ENCODE peak calls at places on chromosomes 1 and 21, in eight cellular contexts. S is esophagus squamous epithelium; J is aorta; D is left ventricle myocardium inferior; Z is keratinocyte; F is CD8-positive, alpha-beta T cell; W is sigmoid colon; K is lower lobe of right lung. E is an unnamed sample. For H3K27me3, the result is how much of the 10 kb centered on the place peaks cover.

GRCh38 chr1:30684259-30684658 is 39.1 kb downstream of the MATN1 start:
- DNase-seq in Z (no peak), D (no peak), S (no peak), W (peak), F (no peak), K (no peak), J (no peak), E (no peak)

GRCh38 chr21:31520506-31521163 is 138.9 kb upstream of the SOD1 start:
- DNase-seq in Z (no peak), D (no peak), F (no peak), W (no peak), J (no peak), S (no peak), K (no peak), E (no peak)

GRCh38 chr1:27137544-27138075 is 17.3 kb downstream of the SLC9A1 start:
- DNase-seq in W (no peak), J (peak), K (peak), Z (no peak), S (no peak), D (peak), F (no peak), E (peak)

GRCh38 chr1:178004926-178005391 is 35.1 kb upstream of the SEC16B start:
- DNase-seq in D (no peak), J (no peak), K (no peak), S (no peak), W (no peak), F (no peak), Z (no peak), E (no peak)

GRCh38 chr1:169133228-169133576 is 26.7 kb downstream of the ATP1B1 start:
- DNase-seq in S (no peak), J (no peak), Z (no peak), K (no peak), D (no peak), W (no peak), F (no peak), E (no peak)

GRCh38 chr1:39103321-39104157 is 77.4 kb downstream of the NDUFS5 start:
- DNase-seq in J (no peak), W (no peak), K (no peak), S (no peak), D (no peak), F (no peak), Z (peak), E (no peak)

GRCh38 chr1:226549094-226549936 is 751 bp downstream of the STUM start:
- DNase-seq in Z (no peak), K (no peak), F (no peak), J (no peak), S (no peak), W (no peak), D (no peak), E (no peak)

GRCh38 chr1:30664103-30664755 is 59.2 kb downstream of the MATN1 start:
- DNase-seq in K (no peak), J (no peak), F (no peak), S (no peak), D (no peak), W (no peak), Z (no peak), E (no peak)

GRCh38 chr1:62384276-62385005 is 52.4 kb upstream of the USP1 start:
- DNase-seq in D (no peak), W (no peak), F (no peak), S (no peak), J (no peak), Z (no peak), K (no peak), E (no peak)
- H3K27me3 ChIP-seq in D (under half), W (under half), F (under half), S (under half), J (under half), Z (under half), K (under half), E (under half)

GRCh38 chr1:96424882-96425281 is 296.7 kb upstream of the PTBP2 start:
- DNase-seq in D (no peak), W (no peak), Z (no peak), K (no peak), J (no peak), S (no peak), F (no peak), E (no peak)

DNA sequence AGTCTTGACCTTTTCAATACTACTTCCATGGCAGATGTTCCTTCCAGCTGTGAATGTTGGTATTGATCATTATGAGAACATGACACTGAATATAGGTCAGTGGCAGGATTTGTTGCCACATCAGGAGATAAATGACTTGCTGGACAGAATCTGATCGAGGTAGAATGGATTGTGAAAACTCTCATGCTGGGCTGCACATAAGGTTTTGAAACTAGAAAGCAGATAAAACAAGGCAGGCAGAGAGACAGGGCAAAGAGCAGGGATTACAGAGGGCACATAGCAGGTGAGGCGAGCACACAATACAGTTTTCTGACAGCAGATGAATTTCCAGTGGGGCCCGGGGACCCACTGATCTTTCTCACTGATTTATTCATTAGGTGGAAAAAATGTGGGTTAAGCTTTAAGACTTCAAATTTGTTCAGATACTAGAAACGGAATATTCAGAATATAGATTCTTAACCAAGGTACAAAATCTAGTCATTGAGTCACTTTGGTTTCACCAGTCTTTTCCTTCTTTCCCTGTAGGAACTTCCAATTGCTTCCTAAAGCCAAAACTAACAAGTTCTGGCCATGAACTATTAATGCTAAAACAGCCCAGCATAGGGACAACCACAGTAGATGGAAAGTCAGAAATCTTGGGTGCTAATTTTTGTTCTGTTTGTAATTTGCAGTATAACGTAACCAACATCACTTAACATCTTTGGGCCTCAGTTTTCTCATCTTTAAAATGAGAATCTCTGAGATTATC is 296.0 kb upstream of the PTBP2 start:
- DNase-seq in J (no peak), D (no peak), K (no peak), S (no peak), W (no peak), F (no peak), Z (no peak), E (no peak)
- H3K27ac ChIP-seq in J (no peak), D (no peak), K (no peak), S (no peak), W (no peak), F (no peak), Z (no peak), E (no peak)

GRCh38 chr1:37755290-37755689 is 9.6 kb downstream of the EPHA10 start:
- DNase-seq in W (no peak), D (no peak), Z (no peak), J (no peak), K (no peak), F (no peak), S (no peak), E (no peak)
- H3K27me3 ChIP-seq in W (under half), D (half or more), Z (half or more), J (under half), K (half or more), F (under half), S (half or more), E (half or more)

GRCh38 chr1:98323906-98324358 is 337.6 kb upstream of the SNX7 start:
- DNase-seq in J (peak), F (peak), Z (peak), K (no peak), S (no peak), D (no peak), W (no peak), E (no peak)

GRCh38 chr1:98323396-98323795 is 338.1 kb upstream of the SNX7 start:
- DNase-seq in K (no peak), Z (peak), J (peak), S (no peak), W (no peak), D (no peak), F (no peak), E (no peak)

GRCh38 chr1:98321191-98321590 is 340.3 kb upstream of the SNX7 start:
- DNase-seq in W (no peak), Z (no peak), F (no peak), D (no peak), S (no peak), J (no peak), K (no peak), E (no peak)

GRCh38 chr1:98325646-98326441 is 335.7 kb upstream of the SNX7 start:
- DNase-seq in Z (peak), D (peak), J (peak), F (no peak), K (no peak), W (peak), S (no peak), E (peak)

GRCh38 chr1:98322966-98323365 is 338.6 kb upstream of the SNX7 start:
- DNase-seq in F (no peak), S (no peak), D (no peak), Z (no peak), W (no peak), J (no peak), K (no peak), E (no peak)
- H3K27ac ChIP-seq in F (no peak), S (no peak), D (peak), Z (peak), W (no peak), J (no peak), K (peak), E (peak)

DNA sequence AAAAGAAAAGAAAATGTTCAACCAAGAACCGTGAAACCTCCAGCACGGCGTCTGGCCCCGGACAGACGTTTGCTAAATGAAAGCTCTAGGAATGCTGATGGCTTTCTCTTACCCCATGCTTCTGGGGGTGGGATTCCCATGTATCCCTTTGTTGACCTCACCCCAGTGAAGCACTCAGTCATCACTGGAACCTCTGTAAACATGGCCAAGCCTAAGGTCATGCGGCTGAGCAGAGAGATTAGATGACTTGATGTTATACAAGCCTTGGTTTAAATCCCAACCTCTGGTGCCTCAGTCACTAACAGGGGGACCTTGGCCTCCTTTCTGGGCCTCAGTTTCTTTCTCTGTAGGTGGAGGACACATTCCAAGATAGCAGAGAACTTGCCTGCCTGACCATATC is 2.8 kb upstream of the MYOM3 start:
- DNase-seq in F (no peak), J (no peak), S (no peak), K (no peak), Z (no peak), W (no peak), D (no peak), E (no peak)
- H3K27me3 ChIP-seq in F (under half), J (under half), S (under half), K (under half), Z (under half), W (under half), D (half or more), E (under half)

GRCh38 chr1:207862241-207862787 is 48.6 kb downstream of the CD34 start:
- DNase-seq in Z (no peak), S (no peak), J (no peak), W (no peak), D (no peak), F (no peak), K (no peak), E (no peak)
- H3K27ac ChIP-seq in Z (no peak), S (peak), J (peak), W (peak), D (peak), F (peak), K (peak), E (peak)

DNA sequence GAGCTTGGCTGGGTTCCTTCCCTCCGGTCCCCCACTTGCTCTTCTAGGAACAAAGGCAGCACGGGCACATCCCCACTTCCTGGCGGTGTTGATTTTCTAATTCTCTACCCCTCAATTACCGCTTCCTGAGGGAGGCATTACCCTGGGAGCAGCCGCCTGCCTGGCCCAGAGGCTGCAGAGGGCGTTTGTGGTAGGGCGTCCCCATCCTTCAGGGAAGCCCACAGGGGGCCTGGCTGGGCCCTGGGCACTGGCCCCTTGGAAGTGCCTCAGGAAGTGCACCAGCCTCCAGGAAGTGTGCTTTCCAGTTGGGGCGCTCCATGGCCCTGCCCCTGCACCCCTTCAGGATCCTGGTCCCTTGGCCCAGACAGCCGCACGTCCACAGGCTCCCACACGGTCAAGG is 42.1 kb upstream of the CASZ1 start:
- DNase-seq in K (no peak), Z (no peak), F (no peak), W (no peak), S (no peak), D (no peak), J (no peak), E (no peak)
- H3K27me3 ChIP-seq in K (under half), Z (under half), F (under half), W (under half), S (under half), D (half or more), J (under half), E (under half)

GRCh38 chr1:111116496-111116895 is 23.4 kb downstream of the DRAM2 start:
- DNase-seq in S (no peak), J (no peak), K (no peak), Z (no peak), W (no peak), F (no peak), D (no peak), E (no peak)
- H3K27ac ChIP-seq in S (no peak), J (no peak), K (no peak), Z (no peak), W (no peak), F (no peak), D (no peak), E (no peak)